ENCODE peak calls at places on chromosomes 1 and 21, in seven cellular contexts. One of them, this sample, is unnamed.

GRCh38 chr1:46804926-46805325 is 6.1 kb downstream of the CYP4B1 start:
- DNase-seq in K562: no peak
- DNase-seq in SK-N-SH: no peak
- DNase-seq in H1: no peak
- DNase-seq in GM12878: no peak
- DNase-seq in HCT116: no peak
- DNase-seq in HepG2: no peak
- DNase-seq in this sample: no peak

GRCh38 chr21:31671146-31671716 is 11.7 kb downstream of the SOD1 start:
- DNase-seq in K562: no peak
- DNase-seq in SK-N-SH: no peak
- DNase-seq in H1: no peak
- DNase-seq in GM12878: no peak
- DNase-seq in HCT116: no peak
- DNase-seq in HepG2: no peak
- DNase-seq in this sample: no peak

GRCh38 chr1:12384836-12385456 is 155.1 kb downstream of the VPS13D start:
- DNase-seq in K562: no peak
- DNase-seq in SK-N-SH: no peak
- DNase-seq in H1: no peak
- DNase-seq in GM12878: no peak
- DNase-seq in HCT116: no peak
- DNase-seq in HepG2: no peak
- DNase-seq in this sample: no peak

GRCh38 chr1:185594786-185595410 is 139.3 kb upstream of the HMCN1 start:
- DNase-seq in K562: no peak
- DNase-seq in SK-N-SH: no peak
- DNase-seq in H1: no peak
- DNase-seq in GM12878: no peak
- DNase-seq in HCT116: no peak
- DNase-seq in HepG2: no peak
- DNase-seq in this sample: no peak

GRCh38 chr21:36891692-36892091 is 74.8 kb downstream of the HLCS start:
- DNase-seq in K562: no peak
- DNase-seq in SK-N-SH: no peak
- DNase-seq in H1: no peak
- DNase-seq in GM12878: no peak
- DNase-seq in HCT116: no peak
- DNase-seq in HepG2: no peak
- DNase-seq in this sample: no peak

GRCh38 chr1:186082235-186082937 is 292.7 kb downstream of the TPR start:
- DNase-seq in K562: peak
- DNase-seq in SK-N-SH: peak
- DNase-seq in H1: no peak
- DNase-seq in GM12878: peak
- DNase-seq in HCT116: peak
- DNase-seq in HepG2: peak
- DNase-seq in this sample: peak

GRCh38 chr1:78831731-78832360 is 174.7 kb downstream of the ADGRL4 start:
- DNase-seq in K562: no peak
- DNase-seq in SK-N-SH: no peak
- DNase-seq in H1: no peak
- DNase-seq in GM12878: no peak
- DNase-seq in HCT116: peak
- DNase-seq in HepG2: no peak
- DNase-seq in this sample: no peak

GRCh38 chr1:230130172-230130944 is 63.3 kb downstream of the GALNT2 start:
- DNase-seq in K562: no peak
- DNase-seq in SK-N-SH: no peak
- DNase-seq in H1: no peak
- DNase-seq in GM12878: no peak
- DNase-seq in HCT116: no peak
- DNase-seq in HepG2: no peak
- DNase-seq in this sample: no peak

GRCh38 chr1:115430717-115431116 is 92.7 kb upstream of the NGF start:
- DNase-seq in K562: no peak
- DNase-seq in SK-N-SH: no peak
- DNase-seq in H1: no peak
- DNase-seq in GM12878: no peak
- DNase-seq in HCT116: peak
- DNase-seq in HepG2: peak
- DNase-seq in this sample: no peak

GRCh38 chr21:14956826-14957225 is 108.0 kb downstream of the NRIP1 start:
- DNase-seq in K562: no peak
- DNase-seq in SK-N-SH: no peak
- DNase-seq in H1: no peak
- DNase-seq in GM12878: no peak
- DNase-seq in HCT116: no peak
- DNase-seq in HepG2: no peak
- DNase-seq in this sample: no peak

GRCh38 chr1:204828352-204828850 is 42.3 kb upstream of the NFASC start:
- DNase-seq in K562: peak
- DNase-seq in SK-N-SH: peak
- DNase-seq in H1: peak
- DNase-seq in GM12878: no peak
- DNase-seq in HCT116: no peak
- DNase-seq in HepG2: peak
- DNase-seq in this sample: peak

GRCh38 chr1:187685338-187685737 is 856.6 kb downstream of the PLA2G4A start:
- DNase-seq in K562: no peak
- DNase-seq in SK-N-SH: no peak
- DNase-seq in H1: no peak
- DNase-seq in GM12878: no peak
- DNase-seq in HCT116: no peak
- DNase-seq in HepG2: no peak
- DNase-seq in this sample: no peak

GRCh38 chr1:241356519-241357365 is at the start of gene RGS7:
- DNase-seq in K562: no peak
- DNase-seq in SK-N-SH: peak
- DNase-seq in H1: peak
- DNase-seq in GM12878: no peak
- DNase-seq in HCT116: no peak
- DNase-seq in HepG2: peak
- DNase-seq in this sample: no peak

GRCh38 chr1:69568435-69569280 is 936 bp downstream of the LRRC7 start:
- DNase-seq in K562: peak
- DNase-seq in SK-N-SH: peak
- DNase-seq in H1: peak
- DNase-seq in GM12878: no peak
- DNase-seq in HCT116: no peak
- DNase-seq in HepG2: no peak
- DNase-seq in this sample: no peak

GRCh38 chr1:87961992-87962391 is 633.3 kb downstream of the LMO4 start:
- DNase-seq in K562: no peak
- DNase-seq in SK-N-SH: no peak
- DNase-seq in H1: no peak
- DNase-seq in GM12878: no peak
- DNase-seq in HCT116: no peak
- DNase-seq in HepG2: no peak
- DNase-seq in this sample: no peak

GRCh38 chr1:201172336-201172735 is 18.1 kb upstream of the TMEM9 start:
- DNase-seq in K562: no peak
- DNase-seq in SK-N-SH: no peak
- DNase-seq in H1: no peak
- DNase-seq in GM12878: no peak
- DNase-seq in HCT116: no peak
- DNase-seq in HepG2: no peak
- DNase-seq in this sample: no peak

GRCh38 chr1:239718997-239719628 is 332.7 kb downstream of the CHRM3 start:
- DNase-seq in K562: no peak
- DNase-seq in SK-N-SH: no peak
- DNase-seq in H1: no peak
- DNase-seq in GM12878: no peak
- DNase-seq in HCT116: no peak
- DNase-seq in HepG2: no peak
- DNase-seq in this sample: peak

DNA sequence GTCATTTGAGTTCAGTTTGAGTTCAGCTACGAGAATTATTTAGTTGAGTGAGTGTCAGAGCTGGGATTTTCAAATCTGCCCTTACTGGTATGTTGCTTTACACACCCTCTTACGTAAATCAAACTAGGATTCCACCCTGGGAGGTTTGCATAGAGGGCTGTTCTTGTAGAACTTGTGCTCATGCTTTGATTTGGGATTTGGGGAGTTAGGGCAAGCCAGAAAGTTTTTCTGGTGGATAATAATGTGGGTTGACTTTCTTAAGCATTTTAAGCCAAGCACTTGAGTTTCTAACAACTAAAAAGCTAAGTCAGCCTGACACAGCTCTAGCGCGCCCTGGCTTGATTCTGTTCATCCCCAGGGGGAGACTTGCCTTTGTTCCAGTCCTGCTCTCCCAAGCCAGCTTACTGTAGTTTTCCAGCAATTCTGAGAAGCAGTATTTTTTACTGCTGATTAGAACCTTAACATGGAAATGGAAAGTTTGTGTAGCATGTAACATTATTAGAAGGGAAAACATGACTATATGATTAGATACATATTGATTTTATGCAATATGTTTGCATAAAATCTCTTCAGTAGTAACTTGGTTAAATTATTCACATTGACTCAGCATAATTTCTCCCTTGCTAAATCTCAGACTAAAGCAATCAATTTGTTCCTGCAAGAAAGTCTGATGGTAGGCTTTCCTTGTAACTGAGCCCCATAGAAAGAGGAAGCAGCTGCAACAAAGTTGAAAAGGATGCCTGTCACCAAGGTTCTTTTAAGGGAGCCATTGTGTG is 11.1 kb upstream of the PGD start:
- DNase-seq in K562: no peak
- DNase-seq in SK-N-SH: no peak
- DNase-seq in H1: no peak
- DNase-seq in GM12878: peak
- DNase-seq in HCT116: no peak
- DNase-seq in HepG2: no peak
- DNase-seq in this sample: peak
- TF ChIP-seq JUND in K562: no peak
- TF ChIP-seq JUND in SK-N-SH: peak
- TF ChIP-seq JUND in H1: no peak
- TF ChIP-seq JUND in GM12878: no peak
- TF ChIP-seq JUND in HCT116: no peak
- TF ChIP-seq JUND in HepG2: no peak
- TF ChIP-seq JUND in this sample: no peak

DNA sequence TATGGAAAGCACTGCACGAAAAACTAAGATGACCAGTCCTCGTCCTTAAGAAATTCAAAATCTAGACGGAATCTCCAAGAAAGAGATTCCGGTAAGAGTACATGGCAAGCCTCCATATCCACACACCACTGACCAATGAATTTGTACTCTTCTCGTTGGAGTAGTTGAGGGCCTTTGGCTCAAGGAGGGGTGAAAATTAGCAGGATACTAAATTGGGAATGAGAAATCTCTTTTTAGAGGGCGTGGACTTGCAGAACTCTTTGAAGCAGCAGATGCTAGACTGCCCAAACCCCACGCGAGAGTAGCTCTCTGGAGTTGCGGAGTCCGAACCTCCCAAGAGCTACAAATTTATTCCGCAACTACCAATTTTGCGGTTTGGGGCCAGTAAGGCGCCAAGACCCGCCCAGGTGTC is 872 bp upstream of the PPP2R5A start:
- DNase-seq in K562: no peak
- DNase-seq in SK-N-SH: no peak
- DNase-seq in H1: no peak
- DNase-seq in GM12878: no peak
- DNase-seq in HCT116: no peak
- DNase-seq in HepG2: no peak
- DNase-seq in this sample: no peak
- TF ChIP-seq JUND in K562: no peak
- TF ChIP-seq JUND in SK-N-SH: no peak
- TF ChIP-seq JUND in H1: no peak
- TF ChIP-seq JUND in GM12878: no peak
- TF ChIP-seq JUND in HCT116: no peak
- TF ChIP-seq JUND in HepG2: no peak
- TF ChIP-seq JUND in this sample: no peak

GRCh38 chr21:38950388-38951094 is 144.8 kb downstream of the ETS2 start:
- DNase-seq in K562: no peak
- DNase-seq in SK-N-SH: no peak
- DNase-seq in H1: no peak
- DNase-seq in GM12878: no peak
- DNase-seq in HCT116: no peak
- DNase-seq in HepG2: no peak
- DNase-seq in this sample: no peak

GRCh38 chr21:38948981-38949380 is 143.3 kb downstream of the ETS2 start:
- DNase-seq in K562: no peak
- DNase-seq in SK-N-SH: no peak
- DNase-seq in H1: no peak
- DNase-seq in GM12878: no peak
- DNase-seq in HCT116: no peak
- DNase-seq in HepG2: no peak
- DNase-seq in this sample: no peak

GRCh38 chr21:38951095-38951745 is 145.5 kb downstream of the ETS2 start:
- DNase-seq in K562: no peak
- DNase-seq in SK-N-SH: no peak
- DNase-seq in H1: no peak
- DNase-seq in GM12878: no peak
- DNase-seq in HCT116: no peak
- DNase-seq in HepG2: no peak
- DNase-seq in this sample: no peak

GRCh38 chr21:38945536-38946245 is 140.0 kb downstream of the ETS2 start:
- DNase-seq in K562: no peak
- DNase-seq in SK-N-SH: no peak
- DNase-seq in H1: peak
- DNase-seq in GM12878: no peak
- DNase-seq in HCT116: no peak
- DNase-seq in HepG2: no peak
- DNase-seq in this sample: no peak

GRCh38 chr21:38948377-38948776 is 142.6 kb downstream of the ETS2 start:
- DNase-seq in K562: no peak
- DNase-seq in SK-N-SH: no peak
- DNase-seq in H1: no peak
- DNase-seq in GM12878: no peak
- DNase-seq in HCT116: no peak
- DNase-seq in HepG2: no peak
- DNase-seq in this sample: no peak
- TF ChIP-seq JUND in K562: no peak
- TF ChIP-seq JUND in SK-N-SH: no peak
- TF ChIP-seq JUND in H1: no peak
- TF ChIP-seq JUND in GM12878: no peak
- TF ChIP-seq JUND in HCT116: no peak
- TF ChIP-seq JUND in HepG2: no peak
- TF ChIP-seq JUND in this sample: no peak

GRCh38 chr1:53651356-53651755 is 87.6 kb downstream of the GLIS1 start:
- DNase-seq in K562: no peak
- DNase-seq in SK-N-SH: no peak
- DNase-seq in H1: no peak
- DNase-seq in GM12878: no peak
- DNase-seq in HCT116: no peak
- DNase-seq in HepG2: no peak
- DNase-seq in this sample: no peak

GRCh38 chr1:53654216-53655210 is 84.5 kb downstream of the GLIS1 start:
- DNase-seq in K562: no peak
- DNase-seq in SK-N-SH: no peak
- DNase-seq in H1: no peak
- DNase-seq in GM12878: no peak
- DNase-seq in HCT116: no peak
- DNase-seq in HepG2: no peak
- DNase-seq in this sample: no peak

GRCh38 chr1:53653200-53653575 is 85.8 kb downstream of the GLIS1 start:
- DNase-seq in K562: no peak
- DNase-seq in SK-N-SH: no peak
- DNase-seq in H1: no peak
- DNase-seq in GM12878: no peak
- DNase-seq in HCT116: no peak
- DNase-seq in HepG2: no peak
- DNase-seq in this sample: no peak

GRCh38 chr1:53652441-53653199 is 86.3 kb downstream of the GLIS1 start:
- DNase-seq in K562: no peak
- DNase-seq in SK-N-SH: no peak
- DNase-seq in H1: no peak
- DNase-seq in GM12878: no peak
- DNase-seq in HCT116: no peak
- DNase-seq in HepG2: no peak
- DNase-seq in this sample: no peak

GRCh38 chr1:53653631-53654030 is 85.3 kb downstream of the GLIS1 start:
- DNase-seq in K562: peak
- DNase-seq in SK-N-SH: no peak
- DNase-seq in H1: no peak
- DNase-seq in GM12878: no peak
- DNase-seq in HCT116: no peak
- DNase-seq in HepG2: no peak
- DNase-seq in this sample: no peak
- TF ChIP-seq JUND in K562: no peak
- TF ChIP-seq JUND in SK-N-SH: no peak
- TF ChIP-seq JUND in H1: no peak
- TF ChIP-seq JUND in GM12878: no peak
- TF ChIP-seq JUND in HCT116: no peak
- TF ChIP-seq JUND in HepG2: no peak
- TF ChIP-seq JUND in this sample: no peak